ENCODE peak calls at places on chromosomes 3 and 15, in nine cellular contexts. S is mucosa of descending colon; U is tibial artery; A is fibroblast of the aortic adventitia; Z is WTC11; I is body of pancreas; N is SK-N-SH; T is adrenal gland; G is CD8-positive, alpha-beta T cell. H is an unnamed sample.

GRCh38 chr3:137958635-137959034 is 51.3 kb upstream of the CLDN18 start:
- DNase-seq in S (no peak), U (no peak), A (no peak), Z (no peak), I (no peak), N (no peak), T (no peak), G (no peak), H (no peak)

GRCh38 chr3:48301814-48302194 is 31.7 kb downstream of the SPINK8 start:
- DNase-seq in S (peak), U (peak), A (peak), Z (no peak), I (peak), N (peak), T (peak), G (no peak), H (no peak)

GRCh38 chr3:10160346-10160745 is 4.4 kb upstream of the IRAK2 start:
- DNase-seq in S (no peak), U (no peak), A (peak), Z (no peak), I (no peak), N (no peak), T (no peak), G (no peak), H (no peak)

GRCh38 chr3:149299938-149300791 is 33.3 kb downstream of the TM4SF18 start:
- DNase-seq in S (peak), U (peak), A (peak), Z (no peak), I (peak), N (no peak), T (peak), G (no peak), H (no peak)

GRCh38 chr15:74317820-74318375 is 49.5 kb downstream of the CYP11A1 start:
- DNase-seq in S (peak), U (peak), A (peak), Z (no peak), I (peak), N (peak), T (peak), G (no peak), H (peak)

GRCh38 chr3:162602619-162603018 is 1106.0 kb downstream of the OTOL1 start:
- DNase-seq in S (no peak), U (no peak), A (no peak), Z (no peak), I (no peak), N (no peak), T (no peak), G (no peak), H (no peak)

GRCh38 chr3:178439504-178439903 is 96.7 kb upstream of the KCNMB2 start:
- DNase-seq in S (no peak), U (no peak), A (peak), Z (no peak), I (no peak), N (no peak), T (no peak), G (no peak), H (no peak)

GRCh38 chr15:52856286-52856685 is 66.2 kb upstream of the ONECUT1 start:
- DNase-seq in S (no peak), U (no peak), A (no peak), Z (no peak), I (no peak), N (no peak), T (no peak), G (no peak), H (no peak)

GRCh38 chr3:150784747-150785125 is 21.8 kb upstream of the SIAH2 start:
- DNase-seq in S (no peak), U (no peak), A (no peak), Z (no peak), I (no peak), N (no peak), T (no peak), G (no peak), H (no peak)

GRCh38 chr15:38130200-38130567 is 122.5 kb upstream of the SPRED1 start:
- DNase-seq in S (no peak), U (no peak), A (no peak), Z (no peak), I (no peak), N (no peak), T (no peak), G (no peak), H (no peak)

GRCh38 chr3:38020342-38020726 is 9.1 kb downstream of the PLCD1 start:
- DNase-seq in S (no peak), U (no peak), A (no peak), Z (no peak), I (no peak), N (no peak), T (no peak), G (no peak), H (no peak)

GRCh38 chr3:16132190-16132589 is 42.3 kb upstream of the GALNT15 start:
- DNase-seq in S (no peak), U (no peak), A (no peak), Z (peak), I (no peak), N (no peak), T (no peak), G (no peak), H (no peak)

GRCh38 chr15:86654501-86654900 is 574.8 kb downstream of the AGBL1 start:
- DNase-seq in S (no peak), U (no peak), A (no peak), Z (no peak), I (no peak), N (no peak), T (no peak), G (no peak), H (no peak)

GRCh38 chr3:122927726-122928125 is 99.8 kb downstream of the SEMA5B start:
- DNase-seq in S (no peak), U (peak), A (no peak), Z (no peak), I (no peak), N (no peak), T (no peak), G (no peak), H (no peak)

GRCh38 chr15:66045542-66045941 is 176.3 kb downstream of the RAB11A start:
- DNase-seq in S (peak), U (no peak), A (no peak), Z (no peak), I (no peak), N (no peak), T (no peak), G (no peak), H (no peak)

GRCh38 chr15:101675796-101676582 is 23.8 kb upstream of the TM2D3 start:
- DNase-seq in S (no peak), U (no peak), A (peak), Z (no peak), I (no peak), N (no peak), T (no peak), G (no peak), H (no peak)

GRCh38 chr15:58332676-58333400 is 99.0 kb upstream of the LIPC start:
- DNase-seq in S (peak), U (no peak), A (peak), Z (no peak), I (no peak), N (no peak), T (no peak), G (no peak), H (no peak)

GRCh38 chr3:138184994-138185393 is 2.1 kb upstream of the ARMC8 start:
- DNase-seq in S (no peak), U (no peak), A (no peak), Z (no peak), I (no peak), N (no peak), T (no peak), G (no peak), H (no peak)

GRCh38 chr15:101447561-101448071 is 41.9 kb downstream of the PCSK6 start:
- DNase-seq in S (no peak), U (no peak), A (no peak), Z (no peak), I (no peak), N (peak), T (no peak), G (no peak), H (no peak)

GRCh38 chr3:150409125-150409526 is 1.0 kb downstream of the TSC22D2 start:
- DNase-seq in S (no peak), U (no peak), A (no peak), Z (no peak), I (no peak), N (no peak), T (peak), G (peak), H (no peak)

DNA sequence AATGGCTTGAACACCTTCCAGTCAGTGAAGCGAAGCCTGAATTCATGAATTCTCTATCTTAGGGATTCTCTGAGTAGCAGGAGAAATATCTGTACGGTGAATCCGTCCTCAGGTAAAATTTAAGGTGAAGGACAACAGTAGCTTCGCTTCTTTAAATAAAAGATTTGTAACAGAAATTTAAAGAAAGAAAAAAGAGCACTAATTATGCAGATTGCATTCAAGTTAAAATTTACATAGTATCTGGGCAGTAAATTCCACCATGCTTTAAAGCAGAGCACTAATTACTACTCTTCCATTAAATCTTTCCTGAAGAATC is 282.6 kb downstream of the FGF12 start:
- DNase-seq in S (no peak), U (no peak), A (no peak), Z (no peak), I (no peak), N (no peak), T (no peak), G (no peak), H (no peak)
- TF ChIP-seq CTCF in S (no peak), U (no peak), A (no peak), Z (no peak), I (no peak), N (no peak), T (no peak), G (peak), H (peak)

DNA sequence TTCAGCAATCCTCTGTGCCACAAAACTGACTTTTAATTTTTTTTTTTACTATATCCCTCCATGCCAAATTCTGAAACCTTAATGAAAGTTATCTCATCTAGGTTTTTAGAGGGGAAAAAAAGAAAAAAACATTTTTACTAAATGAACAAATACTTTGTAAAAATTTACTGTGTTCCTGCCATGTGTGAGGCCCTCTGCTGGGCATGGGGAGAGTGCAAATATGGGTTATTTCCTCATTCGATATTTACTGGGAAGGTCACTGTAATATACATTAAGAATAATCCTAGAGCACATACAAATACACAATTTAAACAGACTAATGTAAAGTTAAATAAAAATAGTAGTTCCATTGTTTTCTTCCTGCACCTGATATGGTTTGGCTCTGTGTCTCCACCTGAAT is 215.0 kb downstream of the GRM7 start:
- DNase-seq in S (peak), U (no peak), A (no peak), Z (no peak), I (no peak), N (no peak), T (no peak), G (no peak), H (no peak)
- TF ChIP-seq CTCF in S (no peak), U (no peak), A (no peak), Z (no peak), I (no peak), N (peak), T (no peak), G (no peak), H (peak)

GRCh38 chr3:43838877-43839276 is 148.1 kb downstream of the ABHD5 start:
- DNase-seq in S (no peak), U (no peak), A (no peak), Z (peak), I (no peak), N (no peak), T (no peak), G (no peak), H (no peak)
- TF ChIP-seq CTCF in S (no peak), U (no peak), A (peak), Z (no peak), I (no peak), N (peak), T (no peak), G (no peak), H (no peak)

GRCh38 chr3:24060055-24060454 is 115.0 kb downstream of the NR1D2 start:
- DNase-seq in S (no peak), U (peak), A (peak), Z (peak), I (no peak), N (no peak), T (no peak), G (no peak), H (no peak)
- TF ChIP-seq CTCF in S (no peak), U (peak), A (no peak), Z (no peak), I (no peak), N (no peak), T (no peak), G (no peak), H (no peak)

GRCh38 chr3:19046440-19046839 is 101.9 kb upstream of the KCNH8 start:
- DNase-seq in S (no peak), U (no peak), A (no peak), Z (no peak), I (no peak), N (peak), T (no peak), G (no peak), H (no peak)
- TF ChIP-seq CTCF in S (no peak), U (peak), A (no peak), Z (no peak), I (no peak), N (peak), T (no peak), G (peak), H (no peak)

DNA sequence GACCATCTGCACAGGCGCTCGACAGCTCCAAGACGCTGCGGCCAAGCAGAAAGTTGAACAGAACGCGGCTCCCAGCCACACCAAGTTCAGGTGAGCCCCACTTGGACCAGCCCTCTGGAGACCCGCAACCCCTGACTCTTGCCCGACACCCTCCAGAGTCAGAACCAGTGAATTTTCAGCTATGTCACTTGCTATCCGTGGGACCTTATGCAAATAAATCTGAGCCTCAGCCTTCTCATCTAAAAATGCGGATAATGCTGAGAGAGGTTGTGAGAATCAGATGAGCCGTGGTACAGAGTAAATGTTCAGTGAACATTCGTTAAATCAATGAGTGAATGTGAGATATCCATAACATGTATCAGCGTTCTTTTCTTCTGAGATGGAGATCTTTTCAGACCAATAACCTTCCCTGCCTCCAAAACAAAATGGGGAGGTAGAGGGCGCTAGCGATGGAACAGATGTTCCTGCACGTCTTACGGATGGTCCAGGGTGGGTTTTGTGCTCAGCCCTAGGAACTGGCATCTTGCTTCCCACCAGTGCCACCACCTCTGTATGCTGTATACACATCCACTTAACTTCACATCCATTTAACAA is 524 bp downstream of the MRPS11 start:
- DNase-seq in S (peak), U (no peak), A (peak), Z (no peak), I (no peak), N (peak), T (no peak), G (no peak), H (peak)
- TF ChIP-seq CTCF in S (no peak), U (no peak), A (peak), Z (no peak), I (no peak), N (peak), T (no peak), G (no peak), H (no peak)

GRCh38 chr15:41955100-41955499 is 17.3 kb downstream of the EHD4 start:
- DNase-seq in S (no peak), U (no peak), A (no peak), Z (no peak), I (no peak), N (no peak), T (peak), G (no peak), H (no peak)

GRCh38 chr15:41954036-41954435 is 18.3 kb downstream of the EHD4 start:
- DNase-seq in S (no peak), U (no peak), A (no peak), Z (no peak), I (no peak), N (no peak), T (peak), G (no peak), H (no peak)

GRCh38 chr15:41958002-41958420 is 14.3 kb downstream of the EHD4 start:
- DNase-seq in S (no peak), U (no peak), A (no peak), Z (no peak), I (no peak), N (no peak), T (peak), G (no peak), H (no peak)

GRCh38 chr15:41957021-41957897 is 15.1 kb downstream of the EHD4 start:
- DNase-seq in S (no peak), U (no peak), A (no peak), Z (no peak), I (no peak), N (no peak), T (peak), G (no peak), H (no peak)

DNA sequence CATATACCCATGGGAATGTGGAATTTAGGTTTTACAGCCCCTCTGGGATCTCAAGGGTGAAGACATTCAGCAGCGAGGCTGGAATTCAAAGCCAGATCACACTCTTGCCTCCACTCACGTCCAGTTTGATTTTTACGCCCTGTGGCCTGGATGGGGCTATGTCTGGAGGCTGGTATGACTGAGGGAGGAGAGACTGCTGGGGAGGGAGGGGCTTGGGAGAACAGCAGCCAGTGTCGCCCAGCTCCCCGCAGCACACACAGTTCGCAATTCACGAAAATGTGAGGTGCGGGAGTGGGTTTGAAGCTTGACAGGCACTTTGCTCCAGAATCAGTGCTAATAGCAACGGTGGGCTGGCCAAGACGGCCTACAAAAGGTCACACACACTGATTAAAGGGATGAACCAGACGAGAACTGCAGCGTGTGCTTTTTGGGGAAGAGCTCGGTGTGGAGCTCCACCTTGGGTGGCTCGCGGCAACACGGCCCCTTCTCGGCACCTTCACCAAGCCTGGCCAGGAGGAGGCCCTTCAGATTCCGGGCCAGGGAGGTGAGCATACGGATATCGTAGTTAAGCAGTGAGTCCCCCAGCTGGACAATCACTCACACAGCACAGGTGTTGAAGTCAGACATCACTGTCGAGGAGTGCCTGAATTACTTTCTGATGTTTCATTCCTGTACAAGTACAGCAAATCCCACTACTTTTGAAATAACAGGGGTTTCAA is 16.4 kb downstream of the EHD4 start:
- DNase-seq in S (no peak), U (no peak), A (no peak), Z (peak), I (peak), N (no peak), T (peak), G (no peak), H (no peak)
- TF ChIP-seq CTCF in S (no peak), U (no peak), A (no peak), Z (no peak), I (no peak), N (no peak), T (no peak), G (no peak), H (no peak)

DNA sequence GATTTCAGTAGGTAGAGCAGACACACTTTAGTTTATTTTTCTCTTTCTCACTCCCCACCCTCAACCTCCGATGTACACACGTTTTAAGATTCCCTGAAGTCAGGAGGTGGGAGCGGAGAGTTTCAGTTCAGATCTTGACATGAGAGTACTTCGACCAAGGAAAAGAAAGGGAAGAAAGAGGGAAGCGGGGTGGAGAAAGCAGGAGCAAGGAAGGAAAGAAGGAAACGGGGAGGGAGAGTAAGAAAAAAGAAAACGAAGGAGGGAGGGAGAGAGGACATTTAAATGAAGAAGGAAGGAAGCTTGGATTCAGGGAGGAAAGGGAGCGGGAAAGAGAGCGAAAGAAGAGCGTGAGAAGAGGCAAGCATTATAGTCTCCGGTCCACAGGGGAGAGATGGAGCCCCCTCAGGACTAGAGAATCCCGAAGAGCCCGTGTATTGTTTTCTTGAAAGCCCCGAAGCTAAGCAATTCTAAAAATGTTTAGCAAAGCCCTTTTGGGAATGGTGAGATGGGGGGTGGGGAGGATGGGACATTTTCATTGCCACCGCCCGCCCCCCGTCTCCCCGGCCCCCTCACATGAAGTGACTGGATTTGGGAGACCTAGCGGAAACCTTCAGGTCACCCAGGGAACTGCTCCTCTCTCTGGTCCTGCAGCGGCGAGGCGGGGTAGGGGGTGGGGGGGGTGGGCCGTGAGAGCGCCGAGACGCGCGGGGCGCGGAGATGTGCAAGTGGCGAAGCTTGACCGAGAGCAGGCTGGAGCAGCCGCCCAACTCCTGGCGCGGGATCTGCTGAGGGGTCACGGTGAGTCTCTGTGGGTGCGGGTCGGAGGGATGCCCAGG is 942 bp upstream of the MME start:
- DNase-seq in S (no peak), U (no peak), A (peak), Z (peak), I (no peak), N (peak), T (no peak), G (no peak), H (no peak)
- TF ChIP-seq CTCF in S (no peak), U (no peak), A (peak), Z (no peak), I (no peak), N (no peak), T (no peak), G (no peak), H (peak)

H was measured in endothelial cell.